ENCODE peak calls at places on chromosome 13, in four cellular contexts. N is HepG2, Y is SK-N-SH, F is K562. U is an unnamed sample.

GRCh38 chr13:62357887-62358645 is 942.4 kb upstream of the PCDH20 start:
- DNase-seq in N (peak; percentile 60), Y (no peak), F (no peak), U (peak; percentile 64)

GRCh38 chr13:45949161-45949560 is 97.6 kb upstream of the SIAH3 start:
- DNase-seq in N (no peak), Y (no peak), F (no peak), U (no peak)

GRCh38 chr13:98022210-98022609 is 68.7 kb downstream of the IPO5 start:
- DNase-seq in N (peak; percentile 29), Y (no peak), F (no peak), U (no peak)

GRCh38 chr13:109671919-109672318 is 114.5 kb downstream of the IRS2 start:
- DNase-seq in N (no peak), Y (no peak), F (no peak), U (no peak)

GRCh38 chr13:47481521-47481920 is 519.6 kb downstream of the SUCLA2 start:
- DNase-seq in N (no peak), Y (no peak), F (no peak), U (no peak)

GRCh38 chr13:48571121-48571901 is 38.4 kb upstream of the RCBTB2 start:
- DNase-seq in N (no peak), Y (no peak), F (no peak), U (no peak)

GRCh38 chr13:101307181-101307701 is 109.1 kb downstream of the NALCN start:
- DNase-seq in N (no peak), Y (no peak), F (no peak), U (no peak)

GRCh38 chr13:45503658-45504057 is 38.9 kb downstream of the COG3 start:
- DNase-seq in N (no peak), Y (no peak), F (no peak), U (no peak)

GRCh38 chr13:26019881-26020535 is 31.8 kb downstream of the SHISA2 start:
- DNase-seq in N (no peak), Y (no peak), F (no peak), U (no peak)

GRCh38 chr13:57409121-57409520 is 222.4 kb upstream of the PCDH17 start:
- DNase-seq in N (no peak), Y (no peak), F (no peak), U (no peak)

GRCh38 chr13:60012503-60012902 is 151.2 kb downstream of the DIAPH3 start:
- DNase-seq in N (no peak), Y (no peak), F (no peak), U (no peak)

GRCh38 chr13:44394649-44395048 is 21.0 kb downstream of the SERP2 start:
- DNase-seq in N (no peak), Y (peak; percentile 46), F (no peak), U (no peak)

GRCh38 chr13:26184791-26185250 is 37.3 kb downstream of the RNF6 start:
- DNase-seq in N (peak; percentile 72), Y (peak; percentile 70), F (peak; percentile 49), U (peak; percentile 54)

GRCh38 chr13:46288570-46289259 is 77.0 kb downstream of the LRRC63 start:
- DNase-seq in N (peak; percentile 27), Y (peak; percentile 39), F (peak; percentile 39), U (no peak)

GRCh38 chr13:108807841-108808240 is 178.4 kb downstream of the MYO16 start:
- DNase-seq in N (no peak), Y (no peak), F (no peak), U (no peak)

GRCh38 chr13:106083620-106084350 is 451.7 kb downstream of the EFNB2 start:
- DNase-seq in N (peak; percentile 6), Y (peak; percentile 18), F (no peak), U (peak; percentile 54)

GRCh38 chr13:73364706-73365105 is 305.9 kb downstream of the KLF5 start:
- DNase-seq in N (no peak), Y (no peak), F (no peak), U (no peak)

GRCh38 chr13:71621152-71622124 is 245.6 kb downstream of the DACH1 start:
- DNase-seq in N (no peak), Y (peak; percentile 42), F (no peak), U (no peak)

GRCh38 chr13:98162935-98163334 is 14.1 kb downstream of the RNF113B start:
- DNase-seq in N (no peak), Y (no peak), F (no peak), U (no peak)

GRCh38 chr13:48876289-48876688 is 99.4 kb upstream of the FNDC3A start:
- DNase-seq in N (no peak), Y (no peak), F (no peak), U (no peak)

GRCh38 chr13:109043561-109044075 is 414.2 kb downstream of the MYO16 start:
- DNase-seq in N (no peak), Y (no peak), F (no peak), U (no peak)

GRCh38 chr13:113343692-113343968 is 20.3 kb downstream of the GRTP1 start:
- DNase-seq in N (no peak), Y (no peak), F (no peak), U (no peak)

GRCh38 chr13:85386424-85386823 is 412.8 kb downstream of the SLITRK6 start:
- DNase-seq in N (peak; percentile 39), Y (peak; percentile 7), F (no peak), U (no peak)

GRCh38 chr13:80132741-80133601 is 208.0 kb downstream of the SPRY2 start:
- DNase-seq in N (peak; percentile 0), Y (peak; percentile 38), F (no peak), U (no peak)

GRCh38 chr13:33543631-33544030 is 258.1 kb upstream of the STARD13 start:
- DNase-seq in N (no peak), Y (no peak), F (no peak), U (no peak)

GRCh38 chr13:93818345-93818744 is 591.7 kb downstream of the GPC6 start:
- DNase-seq in N (no peak), Y (no peak), F (no peak), U (no peak)

GRCh38 chr13:44293908-44294735 is 79.5 kb upstream of the SERP2 start:
- DNase-seq in N (no peak), Y (no peak), F (no peak), U (no peak)

GRCh38 chr13:98240131-98240530 is 63.1 kb upstream of the RNF113B start:
- DNase-seq in N (no peak), Y (no peak), F (no peak), U (no peak)

GRCh38 chr13:65940720-65941119 is 1289.4 kb downstream of the PCDH9 start:
- DNase-seq in N (no peak), Y (no peak), F (no peak), U (no peak)
- TF ChIP-seq FOXJ3 in N (no peak), Y (no peak), F (no peak), U (no peak)

GRCh38 chr13:42906257-42906656 is 85.8 kb downstream of the EPSTI1 start:
- DNase-seq in N (no peak), Y (no peak), F (no peak), U (no peak)

GRCh38 chr13:42905542-42905941 is 86.5 kb downstream of the EPSTI1 start:
- DNase-seq in N (no peak), Y (no peak), F (no peak), U (no peak)

DNA sequence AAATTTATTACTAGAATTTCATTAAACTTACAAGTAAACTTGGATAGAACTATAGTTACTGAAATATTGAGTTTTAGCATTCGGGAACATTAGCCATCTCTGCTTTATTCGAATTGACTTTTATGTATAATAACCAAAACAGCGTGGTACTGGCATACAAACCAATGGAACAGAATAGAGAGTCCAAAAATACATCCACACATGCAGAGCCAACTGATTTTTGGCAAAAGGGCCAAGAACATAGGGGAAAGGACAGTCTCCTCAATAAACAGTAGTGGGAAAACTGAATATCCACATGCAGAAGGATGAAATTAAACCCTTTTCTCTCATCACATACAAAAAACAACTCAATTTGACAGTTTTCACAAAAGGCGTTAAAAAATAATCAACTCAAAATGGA is 84.3 kb downstream of the EPSTI1 start:
- DNase-seq in N (no peak), Y (no peak), F (no peak), U (no peak)
- TF ChIP-seq FOXJ3 in N (no peak), Y (no peak), F (no peak), U (no peak)

DNA sequence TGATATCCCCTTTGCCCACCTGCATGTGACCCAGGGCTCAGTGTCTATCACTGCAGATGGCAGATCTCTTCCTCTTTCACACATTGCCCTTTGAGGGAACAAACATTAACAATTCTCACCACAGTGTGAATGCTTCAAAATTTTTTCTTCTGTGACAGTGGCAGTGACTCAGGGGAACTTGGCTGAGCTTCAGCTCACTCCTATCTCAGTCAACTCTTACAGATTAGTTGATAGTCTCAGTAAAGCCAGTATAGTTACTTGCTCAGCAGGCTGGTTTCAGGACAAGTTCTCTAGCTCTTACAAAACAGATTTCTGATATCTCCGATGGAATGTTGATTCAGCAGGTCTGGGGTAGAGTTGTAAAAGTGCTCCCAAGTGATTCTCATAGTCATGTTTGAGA is 166.9 kb downstream of the DLEU7 start:
- DNase-seq in N (no peak), Y (no peak), F (no peak), U (no peak)
- TF ChIP-seq FOXJ3 in N (no peak), Y (no peak), F (no peak), U (no peak)

GRCh38 chr13:112146073-112146360 is 79.1 kb downstream of the SOX1 start:
- DNase-seq in N (no peak), Y (no peak), F (no peak), U (no peak)
- TF ChIP-seq FOXJ3 in N (no peak), Y (no peak), F (no peak), U (no peak)

DNA sequence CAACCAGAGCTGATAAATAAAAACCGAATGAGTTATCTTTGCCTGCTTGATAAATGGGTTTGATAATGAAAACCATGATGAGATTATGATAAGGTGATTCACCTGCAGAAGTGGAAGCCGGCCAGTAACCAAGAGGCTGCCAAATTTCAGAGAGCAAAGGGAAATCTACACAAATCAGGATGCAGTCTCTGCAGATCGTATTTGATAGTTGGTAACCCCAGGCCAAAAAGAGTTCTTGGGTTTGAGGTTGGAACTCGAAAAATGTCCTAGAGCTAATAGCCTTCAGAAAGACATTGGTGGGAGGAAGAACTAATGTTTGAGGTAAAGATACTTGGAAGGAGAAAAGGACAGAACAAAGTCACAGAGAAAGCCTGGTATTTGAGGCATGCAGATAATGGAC is 9.6 kb upstream of the LATS2 start:
- DNase-seq in N (no peak), Y (no peak), F (no peak), U (no peak)
- TF ChIP-seq FOXJ3 in N (no peak), Y (no peak), F (no peak), U (no peak)

GRCh38 chr13:37656247-37656940 is 57.8 kb upstream of the POSTN start:
- DNase-seq in N (no peak), Y (no peak), F (no peak), U (no peak)
- TF ChIP-seq FOXJ3 in N (no peak), Y (no peak), F (no peak), U (no peak)

DNA sequence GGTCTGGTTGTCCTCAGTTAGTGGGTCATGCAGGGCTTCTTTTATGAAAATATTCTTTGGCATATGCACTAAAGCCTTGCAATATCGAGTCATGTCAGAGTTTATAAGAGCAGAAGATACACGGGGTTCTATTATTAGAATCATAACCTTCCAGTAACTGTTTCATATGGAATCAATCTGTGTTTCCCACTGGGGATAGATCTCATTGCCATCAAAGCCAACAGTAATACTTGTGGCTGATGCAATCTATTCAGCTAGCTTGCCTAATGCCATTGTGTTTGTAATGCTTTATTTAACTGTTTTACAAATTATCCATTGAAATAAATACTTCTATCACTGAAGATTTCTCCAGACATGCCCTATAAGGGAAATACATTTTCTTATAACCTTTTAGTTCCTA is 746.9 kb upstream of the PCDH9 start:
- DNase-seq in N (no peak), Y (no peak), F (no peak), U (no peak)
- TF ChIP-seq FOXJ3 in N (no peak), Y (no peak), F (no peak), U (no peak)

U was measured in WTC11.